ENCODE peak calls at places on chromosome 7, in five cellular contexts. L, A, R, Z and G are unnamed samples. For H3K27me3, the result is how much of the 10 kb centered on the place peaks cover.

GRCh38 chr7:44471850-44472249 is 18.6 kb downstream of the NUDCD3 start:
- DNase-seq in L (no peak), A (no peak), R (no peak), Z (no peak), G (no peak)

GRCh38 chr7:14336256-14336655 is 346.8 kb upstream of the ETV1 start:
- DNase-seq in A (no peak), Z (no peak), L (no peak), R (no peak), G (no peak)

GRCh38 chr7:27064169-27064568 is 31.6 kb downstream of the HOXA1 start:
- DNase-seq in L (no peak), A (no peak), Z (no peak), R (peak), G (no peak)

GRCh38 chr7:110922906-110923305 is 168.0 kb upstream of the LRRN3 start:
- DNase-seq in A (no peak), R (no peak), Z (no peak), L (no peak), G (no peak)

GRCh38 chr7:108263364-108263951 is 133.3 kb upstream of the LAMB4 start:
- DNase-seq in Z (peak), A (peak), R (no peak), L (no peak), G (peak)

GRCh38 chr7:47669178-47669878 is 87.4 kb upstream of the TNS3 start:
- DNase-seq in A (peak), R (peak), L (no peak), Z (peak), G (peak)

GRCh38 chr7:50497068-50497642 is 47.0 kb upstream of the FIGNL1 start:
- DNase-seq in Z (no peak), L (peak), R (peak), A (peak), G (no peak)

GRCh38 chr7:64685741-64686140 is 19.8 kb downstream of the ZNF107 start:
- DNase-seq in R (no peak), Z (no peak), L (no peak), A (no peak), G (no peak)

GRCh38 chr7:139700505-139701235 is 77.1 kb downstream of the HIPK2 start:
- DNase-seq in L (no peak), Z (no peak), A (no peak), R (no peak), G (no peak)

GRCh38 chr7:49099587-49100326 is 175.4 kb downstream of the CDC14C start:
- DNase-seq in Z (no peak), R (no peak), L (no peak), A (no peak), G (no peak)

GRCh38 chr7:28465697-28466096 is 53.4 kb downstream of the CREB5 start:
- DNase-seq in A (no peak), R (no peak), Z (no peak), L (no peak), G (no peak)

GRCh38 chr7:150981644-150982043 is 3.5 kb upstream of the KCNH2 start:
- DNase-seq in L (no peak), Z (no peak), A (no peak), R (no peak), G (no peak)
- H3K27me3 ChIP-seq in L (under half), Z (under half), A (half or more), R (under half), G (under half)

GRCh38 chr7:101134399-101134980 is 7.6 kb downstream of the SERPINE1 start:
- DNase-seq in A (no peak), L (no peak), Z (no peak), R (no peak), G (no peak)

GRCh38 chr7:101138149-101138870 is 11.4 kb downstream of the SERPINE1 start:
- DNase-seq in Z (peak), R (peak), A (peak), L (peak), G (peak)

GRCh38 chr7:101140746-101141382 is 13.4 kb upstream of the AP1S1 start:
- DNase-seq in A (no peak), Z (no peak), R (no peak), L (no peak), G (no peak)

GRCh38 chr7:101140339-101140699 is 13.4 kb downstream of the SERPINE1 start:
- DNase-seq in L (no peak), Z (no peak), A (no peak), R (no peak), G (no peak)

DNA sequence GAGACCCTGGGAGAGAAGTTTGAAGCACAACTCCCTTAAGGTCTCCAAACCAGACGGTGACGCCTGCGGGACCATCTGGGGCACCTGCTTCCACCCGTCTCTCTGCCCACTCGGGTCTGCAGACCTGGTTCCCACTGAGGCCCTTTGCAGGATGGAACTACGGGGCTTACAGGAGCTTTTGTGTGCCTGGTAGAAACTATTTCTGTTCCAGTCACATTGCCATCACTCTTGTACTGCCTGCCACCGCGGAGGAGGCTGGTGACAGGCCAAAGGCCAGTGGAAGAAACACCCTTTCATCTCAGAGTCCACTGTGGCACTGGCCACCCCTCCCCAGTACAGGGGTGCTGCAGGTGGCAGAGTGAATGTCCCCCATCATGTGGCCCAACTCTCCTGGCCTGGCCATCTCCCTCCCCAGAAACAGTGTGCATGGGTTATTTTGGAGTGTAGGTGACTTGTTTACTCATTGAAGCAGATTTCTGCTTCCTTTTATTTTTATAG is 10.8 kb downstream of the SERPINE1 start:
- DNase-seq in R (no peak), Z (no peak), L (no peak), A (no peak), G (no peak)
- TF ChIP-seq POLR2A in R (no peak), Z (no peak), L (no peak), A (no peak), G (no peak)

GRCh38 chr7:106611911-106612310 is 49.0 kb downstream of the CCDC71L start:
- DNase-seq in R (no peak), A (no peak), Z (no peak), L (no peak), G (no peak)

GRCh38 chr7:106613279-106613678 is 47.7 kb downstream of the CCDC71L start:
- DNase-seq in A (no peak), L (no peak), Z (no peak), R (no peak), G (no peak)

GRCh38 chr7:106610996-106611886 is 49.7 kb downstream of the CCDC71L start:
- DNase-seq in A (no peak), R (no peak), L (no peak), Z (no peak), G (no peak)

GRCh38 chr7:106613861-106614560 is 46.9 kb downstream of the CCDC71L start:
- DNase-seq in R (no peak), Z (no peak), L (no peak), A (no peak), G (no peak)

GRCh38 chr7:106612432-106612831 is 48.5 kb downstream of the CCDC71L start:
- DNase-seq in Z (no peak), A (no peak), R (no peak), L (no peak), G (no peak)
- H3K27ac ChIP-seq in Z (no peak), A (no peak), R (no peak), L (no peak), G (no peak)

DNA sequence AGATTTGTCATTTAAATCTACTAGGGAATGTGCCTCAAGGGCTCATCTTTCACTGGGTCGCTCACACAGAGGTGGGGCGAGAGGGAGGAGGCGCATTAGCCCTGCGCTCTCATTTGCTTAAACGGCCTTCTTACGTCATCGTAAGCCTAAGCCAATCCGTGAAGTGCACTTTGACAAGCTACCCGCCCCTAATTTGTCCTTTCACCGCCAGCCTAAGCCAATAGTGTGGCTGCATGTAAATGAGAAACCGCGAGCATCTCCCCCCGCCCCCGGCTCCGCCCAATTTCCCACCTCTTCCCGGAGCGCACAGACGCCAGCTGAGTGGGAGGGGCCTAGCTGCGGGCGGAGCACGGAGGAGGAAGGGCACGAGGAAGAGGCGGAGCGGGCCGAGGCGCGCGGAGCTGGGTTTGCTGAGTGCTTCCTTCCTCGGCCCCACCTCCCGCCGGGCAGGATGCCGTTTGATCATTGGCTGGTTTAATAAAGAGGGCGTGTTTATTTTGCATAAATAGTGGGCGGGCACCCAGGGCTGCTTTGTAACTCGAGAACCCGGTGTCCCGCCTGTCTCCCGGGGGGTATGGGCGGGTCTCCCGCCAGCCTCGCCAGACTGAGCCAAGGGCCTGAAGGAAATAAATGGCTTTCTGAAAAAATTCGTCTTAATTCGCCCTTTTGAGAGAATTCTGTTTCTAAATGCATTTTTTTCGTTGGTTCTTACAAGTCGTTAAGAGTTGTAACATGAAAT is 289.6 kb upstream of the NFE2L3 start:
- DNase-seq in R (peak), A (peak), Z (peak), L (no peak), G (peak)
- H3K27me3 ChIP-seq in R (half or more), A (half or more), Z (half or more), L (half or more), G (under half)

GRCh38 chr7:100585511-100586265 is at the start of gene LRCH4:
- DNase-seq in R (peak), L (no peak), Z (peak), A (peak), G (no peak)
- TF ChIP-seq POLR2A in R (peak), L (peak), Z (peak), A (peak), G (peak)

DNA sequence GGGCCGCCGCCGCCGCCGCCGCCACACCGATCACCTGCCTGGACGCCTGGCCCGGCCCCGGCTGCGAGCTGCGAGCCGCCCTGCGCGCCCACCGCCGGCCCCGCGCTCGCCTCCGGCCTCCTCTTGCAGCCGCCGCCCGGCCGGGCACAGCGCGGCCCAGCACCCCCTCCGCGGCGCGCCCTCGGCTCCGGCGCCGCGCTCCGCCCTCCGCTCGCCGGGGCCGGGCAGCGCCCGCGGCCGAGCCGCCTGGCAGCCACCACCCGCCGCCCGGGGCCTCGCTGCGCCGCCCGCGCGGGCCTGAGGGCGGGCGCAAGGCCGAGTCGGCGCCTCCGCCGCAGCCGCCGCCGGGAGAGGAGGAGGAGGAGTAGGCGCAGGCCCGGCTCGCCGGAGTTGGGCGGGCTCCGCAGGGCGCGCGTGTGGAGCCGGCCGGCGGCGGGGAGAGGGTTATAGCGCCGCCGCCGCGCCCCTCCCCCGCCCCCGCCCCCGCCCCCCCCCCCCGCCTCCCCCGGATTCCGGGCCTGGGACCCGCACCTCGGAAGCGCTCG is at the start of gene PDGFA:
- DNase-seq in L (no peak), R (peak), A (no peak), Z (peak), G (no peak)
- H3K27ac ChIP-seq in L (peak), R (no peak), A (peak), Z (peak), G (peak)

GRCh38 chr7:96995406-96996110 is 9.8 kb upstream of the DLX6 start:
- DNase-seq in A (no peak), Z (no peak), L (peak), R (no peak), G (no peak)

GRCh38 chr7:96997512-96998032 is 7.8 kb upstream of the DLX6 start:
- DNase-seq in Z (no peak), A (no peak), R (no peak), L (peak), G (no peak)

GRCh38 chr7:96996937-96997511 is 8.3 kb upstream of the DLX6 start:
- DNase-seq in Z (no peak), L (peak), A (no peak), R (no peak), G (no peak)

GRCh38 chr7:96998333-96998732 is 7.0 kb upstream of the DLX6 start:
- DNase-seq in R (no peak), Z (no peak), A (no peak), L (peak), G (no peak)

DNA sequence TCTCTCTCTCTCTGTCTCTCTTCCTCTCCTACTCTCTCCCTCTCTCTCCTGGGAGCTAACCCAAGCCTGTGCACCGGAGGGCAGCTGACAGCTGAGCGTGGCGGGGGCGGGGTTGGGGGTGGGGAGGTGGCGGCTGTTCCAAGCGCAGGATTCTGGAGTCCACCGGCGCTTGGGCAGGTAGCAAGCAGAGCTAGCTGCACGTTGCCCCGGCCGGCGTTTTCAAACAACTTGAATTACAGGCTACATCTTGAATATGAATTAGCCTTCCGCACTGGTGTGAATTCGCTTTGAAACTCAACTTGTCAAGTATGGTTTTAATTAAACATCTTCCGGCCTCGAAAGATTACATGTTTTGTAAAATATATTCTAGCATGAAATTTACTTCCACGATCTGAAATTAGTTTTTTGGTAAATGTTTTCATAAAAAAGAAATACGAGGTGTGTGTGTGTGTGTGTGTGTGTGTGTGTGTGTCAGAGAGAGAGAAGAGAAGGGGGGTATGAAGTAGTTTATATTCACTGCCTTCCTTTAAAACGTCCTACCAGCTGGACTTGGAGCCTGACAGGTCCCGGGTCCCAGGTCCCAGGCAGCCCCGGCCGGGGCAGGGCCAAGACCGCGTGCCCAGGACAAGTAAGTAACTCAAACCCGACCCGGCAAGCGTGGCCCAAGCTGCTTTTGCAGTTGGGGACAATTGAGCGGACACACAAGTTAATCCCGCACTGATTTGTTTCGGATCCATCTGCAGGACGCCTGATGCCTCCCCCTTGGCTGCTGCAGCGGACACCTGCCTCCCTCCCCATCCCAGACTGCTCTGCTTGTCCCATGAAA is 9.0 kb upstream of the DLX6 start:
- DNase-seq in A (no peak), R (no peak), L (peak), Z (no peak), G (no peak)
- H3K27me3 ChIP-seq in A (half or more), R (half or more), L (half or more), Z (half or more), G (half or more)

GRCh38 chr7:143380646-143381426 is at the start of gene ZYX:
- DNase-seq in Z (peak), R (peak), A (peak), L (peak), G (peak)

GRCh38 chr7:143382126-143382790 is 1.1 kb downstream of the ZYX start:
- DNase-seq in Z (no peak), R (no peak), L (no peak), A (no peak), G (no peak)

GRCh38 chr7:143381427-143382125 is 431 bp downstream of the ZYX start:
- DNase-seq in Z (peak), L (no peak), A (peak), R (peak), G (peak)

GRCh38 chr7:143379607-143380263 is 1.4 kb upstream of the ZYX start:
- DNase-seq in A (no peak), L (no peak), R (no peak), Z (no peak), G (no peak)

GRCh38 chr7:143380264-143380645 is 890 bp upstream of the ZYX start:
- DNase-seq in R (peak), Z (peak), A (peak), L (peak), G (peak)
- TF ChIP-seq POLR2A in R (no peak), Z (no peak), A (no peak), L (no peak), G (no peak)